ENCODE peak calls at places on chromosomes 12 and 14, in five cellular contexts. J is epithelial cell of esophagus, R is fibroblast of the aortic adventitia, W is skeletal muscle cell, X is cardiac muscle cell. P is an unnamed sample.

GRCh38 chr14:103662591-103662990 is 33.6 kb downstream of the KLC1 start:
- DNase-seq in W (no peak), X (no peak), R (no peak), J (no peak), P (no peak)

GRCh38 chr12:4969405-4969804 is 59.7 kb downstream of the KCNA1 start:
- DNase-seq in J (no peak), X (no peak), R (no peak), W (no peak), P (no peak)

GRCh38 chr12:77099799-77100198 is 34.4 kb upstream of the E2F7 start:
- DNase-seq in W (no peak), X (no peak), R (peak), J (no peak), P (no peak)

GRCh38 chr14:88804477-88804876 is 11.7 kb upstream of the EML5 start:
- DNase-seq in W (no peak), R (no peak), X (no peak), J (no peak), P (no peak)

GRCh38 chr12:46089414-46090162 is 99.2 kb upstream of the SCAF11 start:
- DNase-seq in W (no peak), R (peak), X (no peak), J (peak), P (no peak)

GRCh38 chr12:95224202-95225170 is 6.9 kb downstream of the VEZT start:
- DNase-seq in J (peak), R (peak), X (peak), W (no peak), P (no peak)

GRCh38 chr14:52220924-52221802 is 46.3 kb upstream of the PTGDR start:
- DNase-seq in R (no peak), W (no peak), X (no peak), J (no peak), P (no peak)

GRCh38 chr14:30193791-30194407 is 266.3 kb upstream of the PRKD1 start:
- DNase-seq in R (peak), X (no peak), W (peak), J (peak), P (no peak)

GRCh38 chr12:113068312-113068935 is 11.9 kb downstream of the DTX1 start:
- DNase-seq in R (no peak), W (no peak), X (no peak), J (no peak), P (no peak)

GRCh38 chr12:125890366-125890905 is 825.2 kb downstream of the AACS start:
- DNase-seq in X (no peak), W (no peak), J (no peak), R (no peak), P (no peak)

GRCh38 chr12:263574-263973 is 938 bp upstream of the SLC6A13 start:
- DNase-seq in J (peak), W (no peak), R (no peak), X (no peak), P (no peak)

GRCh38 chr12:71639341-71639760 is 24.3 kb downstream of the ZFC3H1 start:
- DNase-seq in R (no peak), X (peak), J (no peak), W (no peak), P (no peak)

GRCh38 chr12:119047641-119048040 is 66.3 kb downstream of the SRRM4 start:
- DNase-seq in J (no peak), R (no peak), X (no peak), W (no peak), P (no peak)

GRCh38 chr14:52954346-52955214 is 3.7 kb upstream of the FERMT2 start:
- DNase-seq in R (peak), J (no peak), W (peak), X (peak), P (no peak)

GRCh38 chr12:117875652-117876491 is 92.9 kb downstream of the KSR2 start:
- DNase-seq in R (no peak), X (peak), W (no peak), J (no peak), P (peak)

GRCh38 chr12:120234643-120235368 is 30.7 kb downstream of the PXN start:
- DNase-seq in X (peak), R (peak), W (peak), J (peak), P (no peak)

GRCh38 chr12:1853716-1854115 is 33.4 kb downstream of the LRTM2 start:
- DNase-seq in R (no peak), J (no peak), W (no peak), X (no peak), P (no peak)

GRCh38 chr12:31035944-31036665 is 37.6 kb upstream of the DDX11 start:
- DNase-seq in X (no peak), J (no peak), R (no peak), W (no peak), P (no peak)

GRCh38 chr12:14691560-14691959 is 4.8 kb downstream of the GUCY2C start:
- DNase-seq in J (no peak), R (no peak), W (no peak), X (no peak), P (no peak)

GRCh38 chr14:50067723-50068495 is 48.5 kb downstream of the VCPKMT start:
- DNase-seq in W (peak), X (no peak), R (peak), J (peak), P (no peak)

GRCh38 chr14:53035336-53035735 is 84.5 kb upstream of the FERMT2 start:
- DNase-seq in W (no peak), X (no peak), J (no peak), R (no peak), P (no peak)

GRCh38 chr14:68675233-68675577 is 117.7 kb downstream of the ZFP36L1 start:
- DNase-seq in W (no peak), X (no peak), J (peak), R (no peak), P (no peak)

GRCh38 chr12:2411586-2412304 is 359.0 kb downstream of the CACNA1C start:
- DNase-seq in X (peak), R (no peak), J (no peak), W (no peak), P (no peak)

GRCh38 chr12:68804654-68805591 is 3.1 kb upstream of the MDM2 start:
- DNase-seq in W (no peak), R (no peak), X (no peak), J (no peak), P (no peak)

GRCh38 chr12:6700646-6701051 is at the start of gene PIANP:
- DNase-seq in W (no peak), R (no peak), X (peak), J (peak), P (no peak)

GRCh38 chr12:12357697-12358476 is 1.0 kb downstream of the BORCS5 start:
- DNase-seq in X (no peak), J (no peak), R (peak), W (no peak), P (no peak)

GRCh38 chr12:47910486-47910885 is 5.7 kb upstream of the VDR start:
- DNase-seq in X (no peak), W (peak), J (peak), R (peak), P (no peak)

GRCh38 chr12:54417712-54418440 is 1.2 kb downstream of the ITGA5 start:
- DNase-seq in R (no peak), W (no peak), J (no peak), X (no peak), P (no peak)

GRCh38 chr12:75816892-75817291 is 214.7 kb downstream of the PHLDA1 start:
- DNase-seq in X (no peak), R (peak), W (no peak), J (peak), P (peak)

GRCh38 chr12:79121486-79121885 is 256.9 kb downstream of the SYT1 start:
- DNase-seq in X (no peak), J (peak), W (no peak), R (peak), P (peak)

GRCh38 chr14:63972323-63972932 is 119.6 kb downstream of the SYNE2 start:
- DNase-seq in R (no peak), X (no peak), W (no peak), J (no peak), P (no peak)

GRCh38 chr12:124435806-124436345 is 131.5 kb downstream of the NCOR2 start:
- DNase-seq in W (no peak), R (no peak), J (no peak), X (no peak), P (no peak)
- H3K4me3 ChIP-seq in W (no peak), R (no peak), J (no peak), X (no peak), P (no peak)

DNA sequence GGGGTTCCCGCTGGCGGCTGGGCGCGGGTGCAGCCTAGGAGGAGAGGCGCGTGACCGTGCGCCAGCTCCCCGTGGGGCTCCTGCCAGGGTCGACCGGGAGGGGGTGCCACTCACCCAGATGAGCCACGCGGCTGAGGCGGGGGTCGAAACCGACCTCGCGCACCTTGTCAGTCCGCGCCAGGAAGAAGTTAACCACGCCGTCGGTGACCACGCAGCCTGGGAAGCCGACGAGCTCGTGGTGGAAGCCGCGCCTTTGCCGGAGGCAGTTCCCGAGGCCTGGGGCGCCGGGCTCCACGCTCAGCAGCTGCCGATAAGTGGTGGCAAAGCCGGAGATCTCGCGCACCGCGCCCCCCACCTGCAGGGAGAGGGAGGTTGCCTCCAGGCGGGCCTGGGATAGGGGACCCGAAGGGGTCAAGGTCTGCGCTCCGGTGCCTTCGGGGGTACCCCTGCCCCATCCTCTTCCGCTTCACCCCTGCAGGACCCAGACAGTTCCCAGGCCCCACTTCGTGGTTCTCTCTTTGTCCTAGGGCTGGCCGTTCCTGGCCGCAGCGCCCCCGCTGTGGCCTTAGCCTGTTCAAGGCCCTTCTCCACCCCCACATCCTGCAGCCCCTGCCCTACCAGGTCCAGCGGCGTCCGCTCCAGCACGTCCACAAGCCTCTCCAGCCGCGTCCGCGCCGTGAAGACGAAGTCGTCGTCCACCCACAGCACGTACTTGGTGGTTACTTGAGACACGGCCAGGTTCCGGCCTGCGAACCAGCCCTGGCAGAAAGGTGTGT is 5.3 kb downstream of the B4GALNT1 start:
- DNase-seq in X (no peak), J (no peak), W (no peak), R (no peak), P (no peak)
- H3K4me3 ChIP-seq in X (no peak), J (no peak), W (no peak), R (no peak), P (no peak)

GRCh38 chr12:109604902-109605536 is 31.4 kb downstream of the MVK start:
- DNase-seq in J (no peak), X (peak), R (no peak), W (no peak), P (no peak)

GRCh38 chr12:109608270-109608669 is 34.7 kb downstream of the MVK start:
- DNase-seq in J (no peak), X (no peak), R (no peak), W (no peak), P (no peak)

GRCh38 chr12:109605599-109606228 is 32.1 kb downstream of the MVK start:
- DNase-seq in X (no peak), W (no peak), R (no peak), J (no peak), P (no peak)

GRCh38 chr12:109607618-109608017 is 34.0 kb downstream of the MVK start:
- DNase-seq in J (no peak), R (no peak), X (no peak), W (no peak), P (no peak)

DNA sequence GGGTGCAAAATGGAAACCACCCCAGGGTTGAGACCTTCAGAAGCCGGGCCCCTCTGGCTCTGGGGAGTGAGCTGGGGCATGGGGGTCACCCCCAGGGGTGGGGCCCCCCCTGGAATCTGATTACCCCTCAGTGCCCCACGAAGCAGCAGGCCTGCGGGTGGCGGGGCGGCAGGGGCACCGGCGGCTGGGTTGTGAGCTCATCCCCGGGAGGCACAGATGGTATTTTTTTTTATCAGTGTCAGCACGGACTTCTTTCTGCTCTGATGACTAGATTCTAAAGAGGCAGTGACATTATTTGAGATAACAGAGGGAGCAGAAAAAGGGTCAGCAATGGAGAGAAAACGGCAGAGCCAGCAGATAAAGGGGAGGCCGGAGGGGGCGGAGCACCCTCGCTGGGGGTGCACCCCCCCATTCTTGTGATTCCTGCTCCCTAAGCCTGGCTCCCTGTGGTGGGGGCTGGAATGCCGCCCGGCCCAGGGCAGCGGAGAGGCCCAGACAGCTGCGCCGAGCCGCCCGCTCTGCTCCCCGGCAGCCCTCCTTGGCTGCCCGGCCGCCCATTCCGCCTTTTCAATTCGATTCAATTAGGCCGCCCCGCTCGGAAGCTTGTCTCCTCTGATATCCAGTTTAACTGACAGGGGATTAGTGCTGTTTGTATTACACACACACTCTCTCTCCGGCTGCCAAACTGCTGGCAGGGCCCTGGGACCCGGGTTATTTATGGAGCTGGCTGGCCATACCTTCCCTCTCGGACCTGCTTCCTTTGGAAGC is 32.9 kb downstream of the MVK start:
- DNase-seq in X (peak), R (no peak), W (no peak), J (no peak), P (no peak)
- H3K4me3 ChIP-seq in X (no peak), R (no peak), W (no peak), J (no peak), P (no peak)

DNA sequence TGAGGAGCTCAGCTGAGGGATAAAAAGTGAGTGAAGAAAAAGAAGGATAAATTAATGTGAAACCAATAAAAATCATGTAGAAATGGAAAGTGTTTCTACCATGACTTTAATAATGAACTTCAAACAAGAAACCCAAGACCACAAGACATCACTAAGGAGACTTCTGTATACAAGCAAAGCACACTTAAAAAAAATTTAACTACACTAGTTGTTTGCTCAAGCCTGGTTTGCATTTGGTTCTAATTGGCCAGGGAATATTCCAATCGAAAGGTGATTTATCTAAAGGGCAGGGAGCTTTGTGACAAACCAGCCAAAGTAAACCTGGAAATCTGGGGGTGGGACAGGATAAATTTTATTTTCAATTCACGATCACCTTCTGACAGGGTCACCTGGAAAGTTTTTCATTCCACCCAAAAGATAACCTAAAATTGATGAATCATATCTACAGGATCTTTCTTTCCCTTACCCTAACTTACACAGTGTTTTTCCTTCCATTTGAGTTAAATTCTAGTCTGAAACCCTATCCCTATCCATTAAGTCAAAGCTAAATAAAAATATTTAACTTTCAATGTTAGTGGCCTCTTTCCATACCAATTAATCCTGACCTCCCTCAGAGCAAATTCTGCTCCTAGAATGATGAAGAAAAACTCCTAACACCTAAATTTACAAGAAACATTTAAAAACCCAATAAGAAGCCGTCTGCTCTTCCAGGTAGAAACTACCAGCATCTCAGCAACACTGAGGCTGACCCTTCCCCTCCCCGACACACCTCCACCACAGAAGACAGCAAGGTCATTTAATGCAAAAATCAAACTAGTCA is 2.5 kb downstream of the EGLN3 start:
- DNase-seq in J (no peak), W (no peak), X (no peak), R (no peak), P (no peak)
- H3K4me3 ChIP-seq in J (peak), W (peak), X (peak), R (no peak), P (no peak)

GRCh38 chr14:101731187-101732080 is 30.1 kb upstream of the PPP2R5C start:
- DNase-seq in R (peak), W (peak), J (peak), X (no peak), P (peak)
- H3K4me3 ChIP-seq in R (no peak), W (no peak), J (peak), X (no peak), P (no peak)

GRCh38 chr12:16604853-16605252 is 1.1 kb downstream of the LMO3 start:
- DNase-seq in J (no peak), W (no peak), R (no peak), X (peak), P (no peak)

GRCh38 chr12:16606936-16607335 is 974 bp upstream of the LMO3 start:
- DNase-seq in J (no peak), R (no peak), W (no peak), X (peak), P (no peak)

GRCh38 chr12:16605666-16606116 is 271 bp downstream of the LMO3 start:
- DNase-seq in J (peak), R (peak), X (peak), W (no peak), P (no peak)

GRCh38 chr12:16606117-16606200 is at the start of gene LMO3:
- DNase-seq in J (no peak), X (no peak), R (no peak), W (no peak), P (no peak)

DNA sequence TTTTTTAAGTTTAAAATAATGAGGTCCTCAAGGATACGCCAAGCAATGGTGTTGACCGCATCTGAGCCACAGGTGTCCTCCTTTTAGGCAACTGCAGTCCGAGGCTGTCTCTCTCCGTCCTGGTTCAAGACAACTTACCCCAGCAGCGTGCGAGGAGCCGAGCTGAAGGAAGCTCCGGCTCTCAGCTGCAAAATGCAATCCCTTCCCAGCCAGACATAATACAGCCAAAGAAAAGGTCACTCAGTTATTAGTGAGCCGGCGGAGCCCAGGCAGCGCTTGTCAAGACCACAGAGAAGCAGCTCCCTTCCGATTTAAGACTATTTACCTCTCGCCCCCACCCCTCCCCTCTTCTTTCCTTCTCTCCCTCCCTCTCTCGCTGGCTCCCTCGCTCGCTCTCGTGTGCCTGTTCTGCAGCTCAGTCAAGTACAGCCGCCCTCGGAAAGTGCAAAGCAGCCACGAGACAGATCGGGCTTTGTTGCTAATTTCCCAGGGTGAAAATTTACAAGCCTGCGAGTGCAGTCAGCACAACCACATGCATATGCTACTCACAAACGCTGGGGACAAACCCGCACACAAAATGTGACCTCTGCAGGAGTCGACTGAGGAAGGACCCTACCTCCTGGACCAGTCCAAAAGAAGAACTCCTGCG is 363 bp upstream of the LMO3 start:
- DNase-seq in W (no peak), R (peak), X (peak), J (peak), P (no peak)
- H3K4me3 ChIP-seq in W (peak), R (peak), X (peak), J (peak), P (no peak)

GRCh38 chr14:25097120-25097519 is 47.2 kb upstream of the STXBP6 start:
- DNase-seq in R (no peak), X (no peak), W (no peak), J (no peak), P (no peak)
- H3K4me3 ChIP-seq in R (no peak), X (no peak), W (no peak), J (no peak), P (no peak)